ENCODE peak calls at places on chromosome 3, in four cellular contexts. N is CD8-positive, alpha-beta T cell; X is psoas muscle; B is tibial artery. I is an unnamed sample. For H3K4me1, the result is how much of the 10 kb centered on the place peaks cover.

GRCh38 chr3:12265558-12265957 is 23.3 kb upstream of the PPARG start:
- DNase-seq in N (no peak), X (no peak), B (no peak), I (no peak)

GRCh38 chr3:28617821-28618220 is 269.2 kb upstream of the AZI2 start:
- DNase-seq in N (no peak), X (no peak), B (no peak), I (no peak)

GRCh38 chr3:172675371-172676193 is 35.3 kb downstream of the NCEH1 start:
- DNase-seq in N (no peak), X (no peak), B (no peak), I (no peak)

GRCh38 chr3:156189927-156190326 is 69.5 kb downstream of the KCNAB1 start:
- DNase-seq in N (no peak), X (no peak), B (no peak), I (no peak)

GRCh38 chr3:196166741-196167140 is 44.5 kb downstream of the ZDHHC19 start:
- DNase-seq in N (no peak), X (peak), B (no peak), I (no peak)

GRCh38 chr3:184772667-184773272 is 39.2 kb upstream of the VPS8 start:
- DNase-seq in N (no peak), X (peak), B (no peak), I (no peak)

GRCh38 chr3:127184870-127185216 is 8.1 kb upstream of the PRR23E start:
- DNase-seq in N (no peak), X (no peak), B (no peak), I (no peak)

GRCh38 chr3:30201715-30202114 is 404.7 kb upstream of the TGFBR2 start:
- DNase-seq in N (no peak), X (no peak), B (no peak), I (no peak)

GRCh38 chr3:39350714-39351113 is 21.2 kb downstream of the CCR8 start:
- DNase-seq in N (no peak), X (no peak), B (no peak), I (no peak)

GRCh38 chr3:40782086-40782721 is 257.4 kb downstream of the ZNF621 start:
- DNase-seq in N (no peak), X (no peak), B (no peak), I (no peak)

GRCh38 chr3:60594025-60594424 is 657.2 kb downstream of the FHIT start:
- DNase-seq in N (no peak), X (peak), B (peak), I (peak)

GRCh38 chr3:173301647-173302046 is 95.9 kb upstream of the NLGN1 start:
- DNase-seq in N (no peak), X (no peak), B (no peak), I (no peak)

GRCh38 chr3:117790256-117790987 is 1080.8 kb downstream of the TUSC7 start:
- DNase-seq in N (no peak), X (no peak), B (no peak), I (no peak)

GRCh38 chr3:149534671-149535394 is 60.3 kb downstream of the TM4SF4 start:
- DNase-seq in N (no peak), X (no peak), B (no peak), I (no peak)

GRCh38 chr3:23934253-23934652 is 10.8 kb upstream of the NR1D2 start:
- DNase-seq in N (no peak), X (no peak), B (no peak), I (no peak)

GRCh38 chr3:42712716-42713372 is 10.2 kb upstream of the HHATL start:
- DNase-seq in N (no peak), X (no peak), B (peak), I (no peak)

GRCh38 chr3:112009670-112010069 is 10.9 kb downstream of the TAGLN3 start:
- DNase-seq in N (no peak), X (no peak), B (no peak), I (no peak)

GRCh38 chr3:133674290-133674912 is 12.7 kb upstream of the TOPBP1 start:
- DNase-seq in N (no peak), X (no peak), B (no peak), I (no peak)

GRCh38 chr3:150830094-150830681 is 67.2 kb upstream of the SIAH2 start:
- DNase-seq in N (no peak), X (no peak), B (no peak), I (no peak)

GRCh38 chr3:177284383-177284881 is 87.2 kb upstream of the TBL1XR1 start:
- DNase-seq in N (no peak), X (peak), B (peak), I (peak)

GRCh38 chr3:64131755-64132154 is 93.5 kb downstream of the PRICKLE2 start:
- DNase-seq in N (no peak), X (no peak), B (no peak), I (no peak)

GRCh38 chr3:29186982-29187718 is 93.7 kb upstream of the RBMS3 start:
- DNase-seq in N (no peak), X (no peak), B (no peak), I (no peak)

GRCh38 chr3:53382106-53382505 is 34.8 kb upstream of the DCP1A start:
- DNase-seq in N (no peak), X (no peak), B (no peak), I (no peak)

GRCh38 chr3:67923796-67924195 is 269.4 kb upstream of the SUCLG2 start:
- DNase-seq in N (no peak), X (no peak), B (no peak), I (no peak)

GRCh38 chr3:31288641-31289100 is 244.1 kb upstream of the STT3B start:
- DNase-seq in N (peak), X (no peak), B (no peak), I (no peak)

GRCh38 chr3:168914662-168915061 is 748.9 kb downstream of the MECOM start:
- DNase-seq in N (no peak), X (no peak), B (no peak), I (no peak)

GRCh38 chr3:189803254-189803653 is 172.1 kb downstream of the TP63 start:
- DNase-seq in N (no peak), X (no peak), B (no peak), I (no peak)

GRCh38 chr3:127734754-127735473 is 62.2 kb downstream of the ABTB1 start:
- DNase-seq in N (no peak), X (no peak), B (peak), I (no peak)

GRCh38 chr3:32296251-32297204 is 58.0 kb downstream of the CMTM8 start:
- DNase-seq in N (peak), X (peak), B (peak), I (peak)

GRCh38 chr3:52213005-52213404 is 12.4 kb downstream of the TLR9 start:
- DNase-seq in N (no peak), X (no peak), B (no peak), I (no peak)

GRCh38 chr3:62252614-62253147 is 120.7 kb downstream of the FEZF2 start:
- DNase-seq in N (no peak), X (no peak), B (no peak), I (no peak)

GRCh38 chr3:53286727-53287412 is 31.0 kb upstream of the TKT start:
- DNase-seq in N (no peak), X (no peak), B (no peak), I (no peak)

GRCh38 chr3:63069780-63070540 is 194.7 kb upstream of the CADPS start:
- DNase-seq in N (no peak), X (no peak), B (no peak), I (no peak)

GRCh38 chr3:2944628-2945027 is 165.5 kb downstream of the IL5RA start:
- DNase-seq in N (no peak), X (no peak), B (no peak), I (no peak)

GRCh38 chr3:187736418-187736871 is 8.8 kb downstream of the BCL6 start:
- DNase-seq in N (no peak), X (peak), B (no peak), I (peak)
- H3K4me1 ChIP-seq in N (under half), X (under half), B (under half), I (under half)

GRCh38 chr3:185797993-185798830 is 26.6 kb downstream of the IGF2BP2 start:
- DNase-seq in N (no peak), X (no peak), B (no peak), I (no peak)

GRCh38 chr3:185797108-185797881 is 27.5 kb downstream of the IGF2BP2 start:
- DNase-seq in N (no peak), X (no peak), B (no peak), I (no peak)

GRCh38 chr3:185792955-185793354 is 31.9 kb downstream of the IGF2BP2 start:
- DNase-seq in N (no peak), X (no peak), B (no peak), I (no peak)

GRCh38 chr3:185793381-185793780 is 31.5 kb downstream of the IGF2BP2 start:
- DNase-seq in N (no peak), X (no peak), B (no peak), I (no peak)

GRCh38 chr3:185796431-185797107 is 28.3 kb downstream of the IGF2BP2 start:
- DNase-seq in N (no peak), X (no peak), B (no peak), I (no peak)
- H3K4me3 ChIP-seq in N (no peak), X (no peak), B (no peak), I (no peak)

DNA sequence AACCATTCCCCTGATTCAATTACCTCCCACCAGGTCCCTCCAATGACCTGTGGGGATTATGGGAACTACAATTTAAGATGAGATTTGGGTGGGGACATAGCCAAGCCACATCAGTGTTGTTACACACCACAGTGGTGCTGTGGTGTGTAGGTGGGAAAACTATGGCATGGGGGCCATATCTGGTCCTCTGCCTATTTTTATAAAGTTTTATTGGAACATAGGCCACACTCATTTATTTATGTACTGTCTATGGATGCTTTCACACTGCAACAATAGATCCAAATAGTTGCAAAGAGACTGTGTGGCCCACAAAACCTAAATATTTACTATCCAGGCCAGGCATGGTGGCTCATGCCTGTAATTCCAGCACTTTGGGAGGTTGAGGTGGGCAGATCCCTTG is 46.4 kb downstream of the FLNB start:
- DNase-seq in N (no peak), X (no peak), B (no peak), I (no peak)
- H3K4me1 ChIP-seq in N (under half), X (under half), B (under half), I (under half)

DNA sequence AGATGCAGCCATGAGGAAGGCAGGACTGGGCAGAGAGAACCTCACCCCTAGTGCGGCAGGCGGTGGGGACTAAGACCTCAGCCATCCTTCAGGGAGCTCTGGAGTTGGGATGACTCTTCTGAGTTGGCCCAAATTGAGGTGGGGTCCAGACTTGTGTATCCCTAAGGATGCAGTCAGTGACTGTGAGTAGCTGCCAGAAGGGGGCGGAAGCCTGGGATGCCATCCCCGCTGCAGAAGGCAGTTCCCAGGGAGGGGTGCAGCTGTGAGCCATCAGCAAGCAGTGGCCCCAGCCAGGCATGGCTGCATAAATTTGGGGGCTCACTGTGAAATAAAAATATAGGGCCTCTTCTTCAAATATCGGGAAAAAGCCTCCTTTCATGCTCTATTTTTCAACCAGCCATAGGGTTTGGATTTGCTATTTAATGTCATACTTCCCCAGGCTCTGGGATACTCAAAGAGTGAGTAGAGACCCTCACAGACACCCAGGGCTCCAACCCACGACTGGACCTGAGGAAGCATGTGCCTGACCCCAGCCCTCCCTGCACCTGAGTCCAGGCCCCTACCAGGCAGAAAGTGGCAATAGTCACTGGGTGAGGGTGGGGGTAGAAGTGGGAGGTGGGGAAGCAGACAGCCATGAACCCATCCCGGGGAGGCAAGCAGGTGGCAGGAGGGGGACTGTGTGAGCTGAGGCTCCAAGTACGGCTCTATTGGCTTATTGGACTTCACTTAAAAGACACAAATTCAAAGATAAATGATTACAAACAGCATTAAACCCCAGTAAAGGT is 30.5 kb downstream of the GRK7 start:
- DNase-seq in N (no peak), X (no peak), B (no peak), I (no peak)
- H3K4me3 ChIP-seq in N (no peak), X (no peak), B (no peak), I (no peak)

DNA sequence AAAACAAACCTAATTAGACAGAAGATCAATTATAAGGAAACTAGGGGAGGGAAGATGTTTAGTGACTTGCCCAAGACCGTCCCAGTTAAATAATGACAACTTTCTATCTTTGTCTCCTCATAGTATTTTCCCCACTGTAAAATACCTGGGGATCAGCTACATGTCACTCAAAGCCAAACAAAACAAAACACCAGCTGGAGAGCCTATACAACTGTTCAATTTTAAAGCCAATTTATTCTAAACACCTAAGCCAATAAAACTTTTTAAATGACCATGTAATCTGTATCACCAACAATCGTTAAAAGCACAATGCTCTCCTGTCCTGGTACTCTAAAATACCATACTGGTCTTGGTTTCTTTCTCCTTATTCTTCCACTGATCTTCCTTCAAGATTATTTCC is 168.4 kb downstream of the STAG1 start:
- DNase-seq in N (no peak), X (no peak), B (no peak), I (no peak)
- H3K4me1 ChIP-seq in N (under half), X (under half), B (under half), I (under half)

GRCh38 chr3:37041546-37042195 is 48.4 kb downstream of the MLH1 start:
- DNase-seq in N (no peak), X (no peak), B (no peak), I (no peak)
- H3K4me3 ChIP-seq in N (no peak), X (no peak), B (no peak), I (no peak)

GRCh38 chr3:152254031-152254430 is 14.7 kb upstream of the MBNL1 start:
- DNase-seq in N (no peak), X (no peak), B (no peak), I (no peak)
- H3K4me1 ChIP-seq in N (half or more), X (under half), B (under half), I (under half)

GRCh38 chr3:124702950-124703349 is 27.3 kb upstream of the UMPS start:
- DNase-seq in N (no peak), X (no peak), B (no peak), I (no peak)
- H3K4me3 ChIP-seq in N (no peak), X (no peak), B (no peak), I (no peak)